ENCODE peak calls at places on chromosomes 16 and 17, in six cellular contexts. T, Q, X, A, W and N are unnamed samples.

GRCh38 chr17:71180801-71181385 is 939.9 kb upstream of the SOX9 start:
- DNase-seq in Q (no peak), W (no peak), T (no peak), A (peak), X (peak), N (no peak)

GRCh38 chr17:33750943-33751701 is 458.0 kb upstream of the ASIC2 start:
- DNase-seq in Q (peak), A (peak), T (peak), W (peak), X (peak), N (peak)

GRCh38 chr16:14500791-14501190 is 129.3 kb downstream of the PARN start:
- DNase-seq in Q (no peak), W (no peak), T (no peak), A (no peak), X (no peak), N (no peak)

GRCh38 chr17:49454050-49454449 is 39.4 kb upstream of the PHB1 start:
- DNase-seq in A (no peak), W (no peak), Q (no peak), X (no peak), T (no peak), N (no peak)

GRCh38 chr17:72387487-72387886 is 266.7 kb downstream of the SOX9 start:
- DNase-seq in Q (no peak), X (no peak), T (no peak), A (peak), W (no peak), N (no peak)

GRCh38 chr17:61144876-61145564 is 254.6 kb upstream of the TBX2 start:
- DNase-seq in X (no peak), T (peak), A (no peak), W (no peak), Q (peak), N (no peak)

GRCh38 chr16:4376126-4376819 is 4.6 kb downstream of the VASN start:
- DNase-seq in X (no peak), A (no peak), Q (no peak), W (no peak), T (no peak), N (peak)

GRCh38 chr16:9911989-9912388 is 270.2 kb downstream of the GRIN2A start:
- DNase-seq in A (no peak), W (no peak), Q (no peak), T (no peak), X (no peak), N (no peak)